ENCODE peak calls at places on chromosomes 11 and 22, in five cellular contexts. A is upper lobe of left lung, Y is neural progenitor cell, X is mucosa of descending colon, S is fibroblast of pulmonary artery. Q is an unnamed sample.

GRCh38 chr11:11533751-11534150 is 88.1 kb downstream of the GALNT18 start:
- DNase-seq in A (no peak), Y (peak), X (no peak), S (no peak), Q (no peak)

GRCh38 chr11:125680747-125681146 is at the start of gene ACRV1:
- DNase-seq in A (no peak), Y (no peak), X (no peak), S (no peak), Q (no peak)

GRCh38 chr22:19817561-19818263 is 37.0 kb downstream of the GNB1L start:
- DNase-seq in A (peak), Y (no peak), X (no peak), S (no peak), Q (no peak)

GRCh38 chr22:45233827-45234226 is 6.9 kb downstream of the KIAA0930 start:
- DNase-seq in A (no peak), Y (no peak), X (no peak), S (no peak), Q (no peak)

GRCh38 chr11:118953265-118953664 is 2.8 kb upstream of the UPK2 start:
- DNase-seq in A (no peak), Y (peak), X (no peak), S (peak), Q (no peak)

GRCh38 chr22:42461511-42461910 is 29.3 kb upstream of the NFAM1 start:
- DNase-seq in A (no peak), Y (peak), X (no peak), S (no peak), Q (no peak)

GRCh38 chr11:129324533-129325175 is 51.0 kb upstream of the BARX2 start:
- DNase-seq in A (no peak), Y (no peak), X (peak), S (no peak), Q (peak)

GRCh38 chr22:50568626-50569025 is 5.9 kb upstream of the SYCE3 start:
- DNase-seq in A (no peak), Y (no peak), X (no peak), S (no peak), Q (peak)

GRCh38 chr11:10770626-10771254 is 19.7 kb downstream of the CTR9 start:
- DNase-seq in A (no peak), Y (peak), X (peak), S (peak), Q (peak)

GRCh38 chr11:26985941-26986340 is 8.0 kb upstream of the FIBIN start:
- DNase-seq in A (no peak), Y (no peak), X (no peak), S (peak), Q (no peak)

GRCh38 chr22:32916025-32916424 is 114.5 kb downstream of the TIMP3 start:
- DNase-seq in A (no peak), Y (no peak), X (no peak), S (no peak), Q (no peak)

GRCh38 chr11:47441421-47441820 is 7.5 kb downstream of the RAPSN start:
- DNase-seq in A (peak), Y (no peak), X (no peak), S (no peak), Q (no peak)

GRCh38 chr11:107151579-107151978 is 133.3 kb upstream of the GUCY1A2 start:
- DNase-seq in A (no peak), Y (no peak), X (no peak), S (no peak), Q (no peak)

GRCh38 chr11:46075168-46075567 is 46.1 kb downstream of the PHF21A start:
- DNase-seq in A (no peak), Y (no peak), X (no peak), S (peak), Q (no peak)

GRCh38 chr11:102402556-102402955 is 50.0 kb downstream of the TMEM123 start:
- DNase-seq in A (no peak), Y (no peak), X (no peak), S (no peak), Q (no peak)

GRCh38 chr22:46829140-46829891 is 66.9 kb downstream of the TBC1D22A start:
- DNase-seq in A (no peak), Y (no peak), X (no peak), S (peak), Q (no peak)

GRCh38 chr11:31810779-31811647 is at the start of gene PAX6:
- DNase-seq in A (peak), Y (peak), X (peak), S (peak), Q (peak)

GRCh38 chr11:28176231-28176853 is 68.2 kb downstream of the METTL15 start:
- DNase-seq in A (no peak), Y (no peak), X (no peak), S (no peak), Q (no peak)

GRCh38 chr11:31325162-31325561 is 44.4 kb downstream of the DCDC1 start:
- DNase-seq in A (no peak), Y (no peak), X (no peak), S (peak), Q (no peak)

GRCh38 chr11:79439893-79440450 is 858 bp downstream of the TENM4 start:
- DNase-seq in A (peak), Y (peak), X (peak), S (no peak), Q (no peak)

GRCh38 chr22:29081499-29082236 is 8.8 kb downstream of the KREMEN1 start:
- DNase-seq in A (no peak), Y (no peak), X (no peak), S (peak), Q (no peak)

GRCh38 chr11:75159081-75159953 is 8.4 kb downstream of the SLCO2B1 start:
- DNase-seq in A (peak), Y (peak), X (peak), S (no peak), Q (peak)
- TF ChIP-seq CTCF in A (no peak), Y (no peak), X (no peak), S (no peak), Q (peak)

GRCh38 chr11:12540075-12540685 is 134.0 kb upstream of the TEAD1 start:
- DNase-seq in A (no peak), Y (no peak), X (no peak), S (peak), Q (no peak)
- H3K4me3 ChIP-seq in A (no peak), Y (no peak), X (no peak), S (no peak), Q (no peak)

GRCh38 chr11:134393638-134394037 is 18.4 kb downstream of the B3GAT1 start:
- DNase-seq in A (no peak), Y (peak), X (peak), S (no peak), Q (peak)
- TF ChIP-seq CTCF in A (no peak), Y (peak), X (no peak), S (no peak), Q (peak)

DNA sequence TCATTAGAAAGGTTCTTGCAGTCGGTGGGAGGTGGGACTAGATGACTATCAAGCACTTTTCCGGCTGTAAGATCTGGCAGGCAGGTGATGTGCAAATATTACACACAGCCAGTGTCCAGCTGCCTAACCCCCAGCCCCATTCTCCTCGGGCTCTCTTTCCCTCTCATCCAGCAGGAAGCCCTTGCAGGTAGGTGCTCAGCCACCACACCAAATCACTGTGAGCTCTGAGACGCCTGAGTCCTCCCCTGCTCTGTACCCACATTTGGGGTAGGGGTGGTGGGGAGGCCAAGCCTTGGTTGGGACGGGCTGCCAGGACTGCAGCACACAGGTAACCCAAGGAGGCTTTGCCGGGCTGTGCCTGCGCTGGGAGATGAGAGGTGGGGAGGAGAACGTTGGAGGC is 601 bp downstream of the ART5 start:
- DNase-seq in A (no peak), Y (no peak), X (no peak), S (no peak), Q (no peak)
- H3K4me3 ChIP-seq in A (no peak), Y (peak), X (no peak), S (no peak), Q (no peak)

DNA sequence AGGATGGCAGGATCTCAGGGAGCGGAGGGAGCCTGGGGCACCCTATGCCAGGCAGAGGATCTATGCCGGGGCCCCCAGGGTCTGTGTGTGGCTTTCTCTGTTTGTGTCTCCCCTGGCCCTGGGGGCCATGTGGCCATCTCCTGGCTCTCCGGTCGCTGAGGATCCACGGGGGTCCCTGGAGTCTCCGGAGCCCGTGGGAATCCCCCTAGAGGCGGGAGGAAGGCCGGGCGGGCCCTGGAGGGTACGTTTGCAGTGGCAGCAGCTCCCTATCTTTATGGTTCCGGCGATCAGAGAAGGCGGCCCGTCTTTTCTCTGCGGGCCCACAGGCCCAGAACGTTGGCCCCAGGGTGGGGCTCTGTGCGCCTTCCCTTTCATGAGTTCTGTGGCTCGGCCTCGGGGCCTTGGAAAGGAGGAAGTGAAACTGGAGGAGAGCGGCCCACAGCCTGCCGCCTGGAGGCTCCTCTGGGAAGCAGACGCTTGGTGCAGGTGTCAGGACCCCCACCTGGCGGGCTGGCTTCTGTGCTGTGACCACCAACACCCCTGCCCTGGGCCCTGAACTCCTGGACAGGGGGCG is 82.1 kb downstream of the KCNQ1 start:
- DNase-seq in A (peak), Y (no peak), X (peak), S (no peak), Q (peak)
- TF ChIP-seq CTCF in A (peak), Y (peak), X (peak), S (no peak), Q (peak)

GRCh38 chr11:121727942-121728341 is 275.2 kb upstream of the SORL1-AS1 start:
- DNase-seq in A (no peak), Y (no peak), X (no peak), S (no peak), Q (no peak)

GRCh38 chr11:121721448-121721847 is 268.7 kb upstream of the SORL1-AS1 start:
- DNase-seq in A (no peak), Y (no peak), X (no peak), S (no peak), Q (no peak)

GRCh38 chr11:121722431-121723256 is 269.9 kb upstream of the SORL1-AS1 start:
- DNase-seq in A (peak), Y (peak), X (peak), S (peak), Q (peak)

GRCh38 chr11:121721961-121722360 is 269.2 kb upstream of the SORL1-AS1 start:
- DNase-seq in A (no peak), Y (no peak), X (no peak), S (no peak), Q (no peak)

DNA sequence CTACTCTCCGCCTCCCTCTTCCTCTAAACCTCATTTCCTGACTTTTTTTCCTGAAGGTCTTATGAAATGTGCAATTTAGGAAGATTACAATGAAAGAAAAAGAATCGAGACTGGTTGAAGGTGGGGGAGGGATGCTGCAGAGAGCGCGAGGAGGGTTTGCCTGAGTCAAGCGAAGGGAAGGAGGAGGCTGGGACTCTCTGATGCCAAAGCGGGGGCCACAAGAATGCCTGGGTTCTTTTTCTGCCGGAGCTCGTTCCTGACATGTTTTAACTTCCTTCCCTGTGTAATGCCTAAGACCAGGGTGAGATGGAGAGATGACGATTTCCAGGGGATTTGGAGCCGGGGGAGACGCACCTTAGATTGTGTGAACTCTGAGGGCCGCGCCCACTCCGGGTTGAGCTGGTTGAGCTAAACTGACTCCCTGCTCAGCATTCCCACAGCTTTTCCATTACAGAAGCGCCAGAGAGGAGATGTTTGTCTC is 270.5 kb upstream of the SORL1-AS1 start:
- DNase-seq in A (no peak), Y (peak), X (no peak), S (peak), Q (no peak)
- H3K4me3 ChIP-seq in A (no peak), Y (peak), X (no peak), S (peak), Q (peak)

GRCh38 chr22:27115410-27115809 is 458.0 kb downstream of the MIAT start:
- DNase-seq in A (no peak), Y (no peak), X (no peak), S (no peak), Q (no peak)
- TF ChIP-seq CTCF in A (no peak), Y (no peak), X (no peak), S (no peak), Q (no peak)

GRCh38 chr11:69697489-69697843 is 6.4 kb downstream of the FGF19 start:
- DNase-seq in A (no peak), Y (no peak), X (no peak), S (no peak), Q (no peak)
- H3K4me3 ChIP-seq in A (no peak), Y (no peak), X (no peak), S (no peak), Q (no peak)